ENCODE peak calls at places on chromosomes 13 and 19, in six cellular contexts. T is mammary epithelial cell, R is PC-3, M is fibroblast of lung, K is HCT116, E is neural progenitor cell. J is an unnamed sample.

GRCh38 chr13:45200701-45201230 is at the start of gene KCTD4:
- DNase-seq in T (peak; percentile 51), K (no peak), M (no peak), R (no peak), E (no peak), J (peak; percentile 34)

GRCh38 chr19:392375-392970 is 16.5 kb downstream of the C2CD4C start:
- DNase-seq in K (no peak), T (no peak), R (no peak), E (no peak), M (no peak), J (no peak)

GRCh38 chr19:6521718-6522646 is 8.8 kb upstream of the TNFSF9 start:
- DNase-seq in M (no peak), T (no peak), R (no peak), E (no peak), K (no peak), J (peak; percentile 51)

GRCh38 chr19:32647361-32647760 is 27.6 kb downstream of the ANKRD27 start:
- DNase-seq in R (no peak), K (no peak), E (no peak), T (no peak), M (no peak), J (no peak)

GRCh38 chr13:100344544-100344943 is 244.0 kb downstream of the GGACT start:
- DNase-seq in R (no peak), K (no peak), M (no peak), T (no peak), E (no peak), J (no peak)

GRCh38 chr13:47680752-47681151 is 320.3 kb downstream of the SUCLA2 start:
- DNase-seq in R (peak; percentile 46), T (peak; percentile 21), E (no peak), K (no peak), M (peak; percentile 76), J (peak; percentile 72)

GRCh38 chr13:74145249-74145970 is 11.2 kb upstream of the KLF12 start:
- DNase-seq in R (no peak), M (peak; percentile 88), K (no peak), T (no peak), E (no peak), J (peak; percentile 62)

GRCh38 chr13:21638319-21639282 is 32.3 kb upstream of the FGF9 start:
- DNase-seq in T (peak; percentile 75), K (no peak), M (peak; percentile 36), E (no peak), R (peak; percentile 64), J (peak; percentile 29)

GRCh38 chr19:40200352-40201099 is 9.3 kb downstream of the MAP3K10 start:
- DNase-seq in K (peak; percentile 51), E (no peak), T (peak; percentile 28), R (peak; percentile 24), M (no peak), J (no peak)

GRCh38 chr19:1290245-1290698 is 4.6 kb downstream of the EFNA2 start:
- DNase-seq in M (no peak), R (no peak), K (no peak), T (no peak), E (no peak), J (no peak)

GRCh38 chr19:51600940-51601575 is 29.1 kb downstream of the SIGLEC5 start:
- DNase-seq in R (no peak), T (no peak), E (no peak), K (no peak), M (no peak), J (no peak)

GRCh38 chr13:20993661-20994440 is 67.5 kb downstream of the LATS2 start:
- DNase-seq in M (peak; percentile 66), T (peak; percentile 67), K (no peak), E (no peak), R (no peak), J (peak; percentile 94)

GRCh38 chr13:73657821-73658540 is 476.2 kb downstream of the KLF12 start:
- DNase-seq in E (no peak), R (no peak), T (no peak), K (no peak), M (peak; percentile 39), J (peak; percentile 18)

GRCh38 chr13:102318233-102318632 is 83.6 kb downstream of the FGF14 start:
- DNase-seq in K (no peak), E (no peak), T (no peak), R (no peak), M (no peak), J (no peak)

GRCh38 chr13:21175656-21176194 is 627 bp downstream of the SKA3 start:
- DNase-seq in R (no peak), T (no peak), M (peak; percentile 48), K (no peak), E (no peak), J (peak; percentile 53)

GRCh38 chr19:27861411-27861975 is 1351.5 kb downstream of the UQCRFS1 start:
- DNase-seq in E (no peak), M (no peak), R (no peak), T (no peak), K (no peak), J (no peak)

GRCh38 chr13:91774397-91774796 is 376.0 kb downstream of the GPC5 start:
- DNase-seq in T (no peak), R (no peak), M (no peak), E (no peak), K (no peak), J (no peak)

GRCh38 chr19:8366961-8367326 is 3.0 kb downstream of the ANGPTL4 start:
- DNase-seq in R (no peak), M (peak; percentile 83), T (no peak), K (no peak), E (no peak), J (peak; percentile 40)

GRCh38 chr19:49758292-49758691 is 4.8 kb downstream of the TSKS start:
- DNase-seq in R (peak; percentile 42), M (peak; percentile 36), E (no peak), K (no peak), T (no peak), J (peak; percentile 84)

GRCh38 chr19:8085606-8086464 is 33.3 kb downstream of the CCL25 start:
- DNase-seq in T (no peak), R (peak; percentile 77), M (no peak), E (peak; percentile 44), K (no peak), J (no peak)

GRCh38 chr13:68291595-68291994 is 1061.5 kb upstream of the PCDH9 start:
- DNase-seq in M (no peak), R (no peak), T (no peak), E (no peak), K (no peak), J (no peak)

GRCh38 chr19:55069137-55069858 is 6.3 kb upstream of the RDH13 start:
- DNase-seq in R (peak; percentile 89), M (peak; percentile 29), K (no peak), T (peak; percentile 78), E (peak; percentile 61), J (peak; percentile 65)
- TF ChIP-seq EZH2 in R (no peak), M (peak; percentile 80), K (no peak), T (no peak), E (peak; percentile 57), J (no peak)

DNA sequence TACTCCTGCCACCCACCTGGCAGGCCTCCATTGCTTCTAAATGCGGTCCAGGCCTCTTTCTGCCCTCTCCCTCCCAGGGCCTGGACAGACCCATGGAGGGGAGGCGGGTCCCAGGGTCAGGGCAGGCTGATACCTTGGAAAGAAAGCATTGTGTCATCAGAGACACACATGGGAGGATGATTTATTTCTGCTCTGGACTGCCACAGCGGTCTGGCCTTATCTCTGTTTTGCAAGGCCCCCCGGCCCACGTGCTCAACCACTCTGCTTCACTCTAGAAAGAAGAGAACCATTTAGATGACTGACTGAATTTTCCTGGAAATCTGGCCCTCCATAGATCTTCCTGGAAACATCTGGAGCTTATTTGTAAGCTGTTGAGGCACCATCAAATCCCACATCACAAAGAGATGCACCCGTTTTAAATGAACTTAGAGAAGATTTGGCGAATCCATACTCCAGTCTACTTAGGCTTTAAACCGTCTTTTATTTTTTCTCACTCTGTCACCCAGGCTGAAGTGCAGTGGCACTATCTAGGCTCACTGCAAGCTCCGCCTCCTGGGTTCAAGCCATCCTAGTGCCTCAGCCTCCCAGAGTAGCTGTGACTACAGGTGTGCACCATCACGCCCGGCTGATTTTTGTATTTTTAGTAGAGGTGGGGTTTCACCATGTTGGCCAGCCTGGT is 48.3 kb upstream of the URI1 start:
- DNase-seq in R (no peak), T (no peak), E (no peak), K (no peak), M (no peak), J (no peak)
- H3K4me2 ChIP-seq in R (no peak overlapping the region), T (no peak overlapping the region), E (no peak overlapping the region), K (no peak overlapping the region), M (no peak overlapping the region), J (no peak overlapping the region)

DNA sequence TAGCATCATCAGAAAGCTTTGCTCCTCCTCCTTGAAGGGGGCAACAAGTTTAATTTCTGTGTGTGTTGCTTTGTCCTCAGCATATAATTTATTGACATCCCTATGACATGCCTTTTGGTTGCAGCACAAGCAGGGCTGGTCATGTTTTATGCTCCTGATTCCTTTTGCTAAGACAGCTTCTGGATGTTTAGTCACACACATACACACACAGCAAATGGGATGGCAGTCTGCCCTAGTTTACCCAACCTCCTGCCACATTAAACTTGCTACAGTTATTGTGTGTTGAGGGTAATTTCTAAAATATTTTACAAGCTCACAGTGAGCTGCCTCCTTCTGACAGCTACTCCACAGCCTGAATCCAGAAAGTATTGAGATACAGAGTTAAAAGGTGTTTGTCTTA is 217.9 kb upstream of the RXFP2 start:
- DNase-seq in K (no peak), R (no peak), E (no peak), M (no peak), T (no peak), J (peak; percentile 62)
- H2AFZ ChIP-seq in K (no peak overlapping the region), R (no peak overlapping the region), E (peak overlapping the region; percentile 6), M (no peak overlapping the region), T (no peak overlapping the region), J (no peak overlapping the region)

DNA sequence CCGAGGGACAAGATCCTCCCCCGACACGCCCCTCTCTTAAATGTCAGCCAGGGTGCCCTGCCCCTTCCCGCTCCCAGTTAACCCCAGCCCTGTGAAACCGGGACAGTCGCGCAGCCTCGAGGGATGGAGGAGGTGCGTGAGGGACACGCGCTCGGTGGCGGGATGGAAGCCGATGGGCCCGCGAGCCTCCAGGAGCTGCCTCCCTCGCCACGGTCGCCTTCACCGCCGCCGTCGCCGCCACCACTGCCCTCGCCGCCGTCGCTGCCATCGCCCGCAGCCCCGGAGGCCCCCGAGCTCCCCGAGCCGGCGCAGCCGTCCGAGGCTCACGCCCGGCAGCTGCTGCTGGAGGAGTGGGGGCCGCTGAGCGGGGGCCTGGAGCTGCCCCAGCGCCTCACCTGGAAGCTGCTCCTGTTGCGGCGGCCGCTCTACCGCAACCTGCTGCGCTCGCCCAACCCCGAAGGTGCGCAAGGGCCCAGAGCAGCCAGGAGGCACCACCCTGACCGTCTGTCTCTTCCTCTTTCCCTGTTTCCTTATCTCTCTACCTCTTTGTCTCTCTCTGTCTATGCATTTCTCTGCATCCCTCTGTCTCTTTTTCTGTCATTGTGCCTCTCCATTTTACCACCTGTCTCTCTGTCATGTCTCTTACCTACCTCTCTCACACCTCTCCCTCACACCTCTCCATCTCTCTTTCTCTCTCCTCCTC is at the start of gene NCCRP1:
- DNase-seq in E (peak; percentile 84), M (no peak), K (no peak), T (no peak), R (no peak), J (no peak)
- TF ChIP-seq EZH2 in E (peak; percentile 66), M (peak; percentile 92), K (no peak), T (no peak), R (no peak), J (peak; percentile 60)

GRCh38 chr13:59111711-59112110 is 1052.0 kb downstream of the DIAPH3 start:
- DNase-seq in E (no peak), R (no peak), M (peak; percentile 76), K (no peak), T (no peak), J (peak; percentile 0)
- H3K4me2 ChIP-seq in E (no peak overlapping the region), R (no peak overlapping the region), M (peak overlapping the region; percentile 65), K (no peak overlapping the region), T (no peak overlapping the region), J (no peak overlapping the region)